ENCODE peak calls at places on chromosome 5, in four cellular contexts. T, J, Z and M are unnamed samples.

GRCh38 chr5:146675700-146676099 is 159.7 kb upstream of the GPR151 start:
- DNase-seq in T (no peak), Z (no peak), J (no peak), M (no peak)

GRCh38 chr5:167899490-167899889 is 392.0 kb upstream of the WWC1 start:
- DNase-seq in T (no peak), J (no peak), Z (no peak), M (no peak)

GRCh38 chr5:175657593-175658271 is at the start of gene HRH2:
- DNase-seq in T (peak), Z (peak), J (no peak), M (peak)

GRCh38 chr5:102306121-102306520 is 10.0 kb upstream of the SLCO4C1 start:
- DNase-seq in Z (no peak), J (no peak), T (no peak), M (no peak)

GRCh38 chr5:150304481-150305081 is 1.9 kb upstream of the ARSI start:
- DNase-seq in Z (no peak), T (no peak), J (no peak), M (no peak)

GRCh38 chr5:135553688-135554462 is 18.1 kb upstream of the NEUROG1 start:
- DNase-seq in Z (no peak), J (no peak), T (peak), M (no peak)

GRCh38 chr5:135457424-135458071 is 5.4 kb upstream of the TIFAB start:
- DNase-seq in J (peak), T (peak), Z (peak), M (peak)

GRCh38 chr5:72166070-72166979 is 59.0 kb downstream of the MAP1B start:
- DNase-seq in J (peak), Z (peak), T (no peak), M (peak)

GRCh38 chr5:169702726-169703481 is 65.8 kb downstream of the DOCK2 start:
- DNase-seq in T (no peak), J (no peak), Z (no peak), M (no peak)

GRCh38 chr5:40877371-40877988 is 31.8 kb upstream of the C7 start:
- DNase-seq in J (no peak), Z (no peak), T (no peak), M (no peak)

GRCh38 chr5:124043456-124043855 is 531.5 kb downstream of the CSNK1G3 start:
- DNase-seq in J (peak), T (no peak), Z (no peak), M (no peak)

GRCh38 chr5:34655354-34655991 is 655 bp upstream of the RAI14 start:
- DNase-seq in J (no peak), T (no peak), Z (no peak), M (peak)

GRCh38 chr5:51382508-51382758 is 815 bp upstream of the ISL1 start:
- DNase-seq in Z (no peak), J (no peak), T (no peak), M (no peak)

GRCh38 chr5:126987271-126987899 is 43.0 kb downstream of the MARCHF3 start:
- DNase-seq in Z (no peak), T (no peak), J (no peak), M (no peak)

GRCh38 chr5:5432020-5432707 is 9.7 kb downstream of the ICE1 start:
- DNase-seq in Z (no peak), T (no peak), J (no peak), M (no peak)

GRCh38 chr5:107719207-107719606 is 48.5 kb upstream of the EFNA5 start:
- DNase-seq in J (no peak), Z (no peak), T (no peak), M (no peak)

GRCh38 chr5:146940295-146940694 is 61.7 kb upstream of the PPP2R2B start:
- DNase-seq in J (no peak), T (no peak), Z (no peak), M (no peak)

GRCh38 chr5:147455321-147455720 is 54.5 kb downstream of the DPYSL3 start:
- DNase-seq in J (no peak), T (no peak), Z (no peak), M (no peak)

GRCh38 chr5:96324708-96325107 is 108.3 kb downstream of the PCSK1 start:
- DNase-seq in Z (no peak), T (no peak), J (no peak), M (no peak)

GRCh38 chr5:59548807-59549357 is 344.6 kb downstream of the PDE4D start:
- DNase-seq in T (no peak), J (no peak), Z (no peak), M (no peak)

GRCh38 chr5:56123531-56124243 is 109.4 kb downstream of the ANKRD55 start:
- DNase-seq in J (peak), Z (peak), T (peak), M (peak)

DNA sequence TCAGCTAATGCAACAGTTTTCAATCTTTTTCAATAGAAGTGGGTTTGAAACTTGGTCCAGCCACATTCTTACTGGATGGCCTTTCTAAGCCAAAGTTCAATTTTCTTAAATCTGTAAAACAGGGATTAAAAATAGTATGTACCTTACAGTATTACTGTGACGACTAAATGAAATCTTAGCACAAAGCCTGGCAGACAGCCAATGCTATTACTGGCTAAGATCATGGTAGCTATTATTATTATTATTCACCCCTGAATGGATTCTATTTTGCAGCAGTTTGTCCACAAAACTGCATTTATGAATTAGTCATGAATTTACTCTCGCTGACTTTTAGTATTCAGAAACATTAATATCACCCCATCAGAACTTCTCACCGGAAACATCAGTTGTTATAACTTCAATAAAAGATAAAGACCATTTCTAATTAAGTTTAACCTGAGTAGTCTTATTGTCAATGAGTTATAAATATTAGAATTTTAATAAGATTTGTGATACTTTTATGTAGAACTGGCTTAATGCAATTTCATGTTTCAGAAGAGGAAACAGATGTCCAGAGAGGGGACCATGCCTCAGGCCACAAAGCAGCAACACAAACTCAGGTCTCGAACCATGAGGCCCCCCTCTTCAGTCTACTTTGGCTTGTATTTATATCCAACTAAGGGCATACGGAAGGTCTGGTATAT is 468.2 kb downstream of the ARHGEF28 start:
- DNase-seq in Z (no peak), J (no peak), T (no peak), M (no peak)
- H3K27ac ChIP-seq in Z (no peak), J (no peak), T (no peak), M (no peak)

DNA sequence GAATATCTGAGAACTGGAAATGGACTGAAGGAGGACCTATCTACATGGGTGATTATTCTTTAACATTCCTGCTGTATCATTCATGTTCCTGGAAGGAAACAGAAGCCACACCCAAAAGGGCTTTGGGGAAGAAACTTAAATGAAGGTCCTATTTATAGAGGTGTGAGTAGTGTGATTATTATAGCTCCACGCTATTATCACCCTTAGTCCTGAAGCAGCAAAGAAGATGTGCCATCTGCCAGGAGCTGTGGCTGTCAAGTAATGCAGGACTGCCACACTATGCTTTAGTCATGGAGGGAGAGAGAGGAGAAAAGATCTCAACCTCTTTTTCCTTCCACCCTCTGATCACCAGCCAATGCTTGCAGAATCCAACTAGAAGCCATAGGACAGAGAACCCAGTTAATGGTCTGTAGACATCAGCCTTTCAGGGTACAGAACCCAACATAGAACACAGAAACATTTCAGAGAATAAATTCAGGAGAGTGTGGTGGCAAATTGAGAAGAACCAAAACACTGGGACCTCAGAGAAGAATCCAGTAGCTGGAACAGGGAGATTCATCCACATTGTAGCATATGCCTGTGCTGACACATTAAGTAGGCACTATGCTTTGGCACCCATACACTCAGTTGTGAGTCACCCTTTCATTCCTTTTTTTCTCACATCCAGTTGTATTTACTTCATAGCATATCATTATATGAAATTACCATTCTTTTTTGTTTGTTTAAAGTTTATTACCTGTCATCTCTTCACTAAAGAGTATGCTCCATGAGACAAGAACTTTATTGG is 21.0 kb upstream of the RNF180 start:
- DNase-seq in J (no peak), T (no peak), Z (no peak), M (no peak)
- H3K27ac ChIP-seq in J (no peak), T (peak), Z (peak), M (peak)

GRCh38 chr5:144467795-144468194 is 297.1 kb downstream of the KCTD16 start:
- DNase-seq in Z (no peak), J (no peak), T (no peak), M (no peak)
- H3K27ac ChIP-seq in Z (no peak), J (no peak), T (no peak), M (no peak)

DNA sequence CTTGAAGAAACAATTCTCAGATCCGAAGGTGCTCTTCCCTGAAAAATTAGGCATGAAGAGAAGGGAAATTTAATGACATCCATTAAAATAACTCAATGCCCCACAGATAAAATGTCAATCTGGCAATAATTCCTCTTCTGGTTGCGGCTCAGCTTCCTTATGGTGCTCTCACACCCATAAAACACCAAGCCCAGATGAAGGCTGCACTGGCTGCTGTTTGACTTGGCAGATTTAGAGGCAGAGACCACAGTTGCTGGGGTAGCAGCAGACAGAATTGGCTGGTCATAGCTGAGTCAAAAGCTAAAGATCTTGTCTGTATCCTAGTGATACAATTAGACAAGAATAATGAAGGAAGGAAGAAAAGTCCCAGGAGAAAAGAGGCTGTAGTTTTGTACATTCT is 124.2 kb upstream of the ADCY2 start:
- DNase-seq in Z (no peak), J (no peak), T (no peak), M (no peak)
- H3K27ac ChIP-seq in Z (no peak), J (no peak), T (no peak), M (no peak)

DNA sequence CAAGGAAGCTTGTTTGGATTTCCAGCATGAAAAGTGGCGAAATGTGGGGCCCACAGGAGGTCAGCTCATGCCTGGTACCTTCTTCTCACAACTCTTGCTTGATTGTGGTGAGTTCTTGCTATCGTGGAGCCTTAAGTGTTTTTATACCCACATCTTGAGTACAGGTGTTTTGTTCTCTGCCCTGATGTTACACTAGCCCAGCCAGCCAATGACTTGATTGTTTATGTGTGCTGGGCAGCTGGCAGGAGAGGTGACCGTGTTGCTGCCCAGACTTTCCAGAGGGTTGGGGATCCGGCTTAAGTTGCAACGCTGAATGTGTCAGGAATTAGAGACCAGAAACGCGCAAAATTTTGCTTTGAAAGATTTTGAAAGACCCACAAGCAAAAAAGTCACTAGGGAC is 24.0 kb upstream of the TPPP start:
- DNase-seq in T (no peak), J (no peak), Z (no peak), M (no peak)
- H3K27ac ChIP-seq in T (no peak), J (no peak), Z (no peak), M (no peak)

GRCh38 chr5:172441262-172441751 is 13.0 kb downstream of the SH3PXD2B start:
- DNase-seq in J (no peak), Z (peak), T (no peak), M (peak)

GRCh38 chr5:172442592-172442991 is 11.7 kb downstream of the SH3PXD2B start:
- DNase-seq in J (no peak), Z (no peak), T (no peak), M (no peak)

GRCh38 chr5:172444110-172444510 is 10.2 kb downstream of the SH3PXD2B start:
- DNase-seq in Z (no peak), T (peak), J (no peak), M (no peak)

GRCh38 chr5:172444626-172445365 is 9.5 kb downstream of the SH3PXD2B start:
- DNase-seq in T (peak), Z (no peak), J (no peak), M (no peak)

DNA sequence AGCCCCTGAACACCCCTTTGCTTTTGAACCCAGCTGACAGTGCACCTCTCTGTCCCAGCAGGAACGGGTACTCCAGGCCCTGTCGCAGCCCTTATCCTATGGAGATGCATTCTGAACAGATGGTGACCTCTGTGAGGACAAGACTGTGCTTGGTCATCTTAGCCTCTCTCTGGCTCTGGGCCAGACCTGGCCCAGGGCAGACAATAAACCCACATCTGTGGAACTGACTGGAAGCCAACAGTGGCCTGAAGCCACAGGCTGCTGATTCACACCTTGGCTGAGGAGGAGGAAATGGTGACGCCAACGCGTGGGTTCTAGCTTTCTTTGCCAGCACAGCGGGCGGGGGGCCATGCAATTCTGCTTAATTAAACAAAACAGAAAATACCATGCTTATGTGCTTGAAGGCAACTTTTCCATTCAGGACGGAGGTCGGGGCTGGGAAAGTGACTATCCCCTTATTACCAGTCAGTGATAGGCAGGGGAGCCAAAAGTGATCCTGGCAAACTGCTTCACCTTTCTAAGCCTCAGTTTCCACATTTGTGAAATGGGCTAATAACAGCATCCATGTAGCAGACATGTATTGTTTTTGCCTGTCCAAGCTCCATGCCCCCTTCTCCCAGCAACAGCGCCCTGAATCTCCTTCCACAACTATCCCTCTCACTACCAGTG is 10.8 kb downstream of the SH3PXD2B start:
- DNase-seq in Z (peak), J (no peak), T (peak), M (peak)
- H3K27ac ChIP-seq in Z (peak), J (no peak), T (no peak), M (peak)

DNA sequence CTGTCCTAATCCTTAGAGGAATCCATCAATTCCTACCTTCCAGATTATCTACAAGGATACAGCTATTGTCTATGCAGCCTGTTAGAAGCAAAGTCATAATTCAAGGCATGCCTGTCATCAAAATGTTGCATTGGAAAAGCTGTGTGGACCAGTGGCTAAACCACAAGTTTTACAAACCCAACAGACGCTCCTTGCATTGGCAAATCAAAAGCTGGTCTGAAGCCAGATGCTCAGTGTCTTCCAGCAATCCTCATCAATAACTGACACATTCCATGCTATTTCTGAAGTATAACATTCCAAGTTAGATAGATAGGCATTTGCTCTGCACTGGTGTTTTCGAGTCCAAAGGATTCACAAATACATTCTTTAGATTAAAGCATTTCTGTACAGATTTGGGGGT is 213.6 kb downstream of the EBF1 start:
- DNase-seq in T (no peak), Z (no peak), J (no peak), M (no peak)
- H3K27ac ChIP-seq in T (peak), Z (no peak), J (no peak), M (no peak)

GRCh38 chr5:158998911-158999705 is 100.6 kb downstream of the EBF1 start:
- DNase-seq in Z (no peak), J (no peak), T (no peak), M (no peak)
- H3K27ac ChIP-seq in Z (no peak), J (no peak), T (no peak), M (no peak)